ENCODE peak calls at places on chromosomes 7 and 10, in four cellular contexts. U is ovary, X is lower lobe of right lung, P is GM23338. I is an unnamed sample.

GRCh38 chr7:21844742-21845141 is 101.0 kb downstream of the CDCA7L start:
- DNase-seq in U (no peak), X (no peak), P (no peak), I (no peak)

GRCh38 chr7:155222578-155222977 is 75.1 kb upstream of the INSIG1 start:
- DNase-seq in U (no peak), X (no peak), P (no peak), I (no peak)

GRCh38 chr7:101156277-101156676 is 2.0 kb downstream of the AP1S1 start:
- DNase-seq in U (no peak), X (no peak), P (peak), I (no peak)

GRCh38 chr7:5423844-5424688 is 432 bp upstream of the TNRC18 start:
- DNase-seq in U (peak), X (peak), P (peak), I (peak)

GRCh38 chr7:17095951-17096350 is 202.5 kb upstream of the AHR start:
- DNase-seq in U (no peak), X (no peak), P (no peak), I (no peak)

GRCh38 chr10:116044722-116045374 is 228.2 kb downstream of the GFRA1 start:
- DNase-seq in U (no peak), X (no peak), P (no peak), I (no peak)

GRCh38 chr10:95818663-95819062 is 62.7 kb downstream of the ENTPD1 start:
- DNase-seq in U (no peak), X (no peak), P (no peak), I (no peak)

GRCh38 chr7:84589012-84589411 is 394.4 kb upstream of the SEMA3A start:
- DNase-seq in U (no peak), X (peak), P (no peak), I (no peak)

GRCh38 chr10:43963379-43963778 is 314.7 kb upstream of the ZNF32 start:
- DNase-seq in U (no peak), X (no peak), P (no peak), I (no peak)

GRCh38 chr10:130621231-130621775 is 485.1 kb downstream of the GLRX3 start:
- DNase-seq in U (no peak), X (no peak), P (no peak), I (no peak)

GRCh38 chr7:18708204-18708603 is 212.7 kb downstream of the HDAC9 start:
- DNase-seq in U (no peak), X (no peak), P (no peak), I (no peak)

GRCh38 chr7:5635461-5636445 is 145.7 kb downstream of the RNF216 start:
- DNase-seq in U (no peak), X (no peak), P (no peak), I (no peak)

GRCh38 chr10:75358121-75358520 is 43.4 kb downstream of the ZNF503 start:
- DNase-seq in U (no peak), X (no peak), P (no peak), I (no peak)

GRCh38 chr7:100793806-100794660 is 33.3 kb downstream of the EPHB4 start:
- DNase-seq in U (no peak), X (no peak), P (no peak), I (no peak)

GRCh38 chr10:126867567-126868365 is 37.5 kb upstream of the DOCK1 start:
- DNase-seq in U (no peak), X (no peak), P (no peak), I (no peak)

GRCh38 chr7:15686209-15686956 is at the start of gene MEOX2:
- DNase-seq in U (peak), X (peak), P (peak), I (no peak)

GRCh38 chr10:96700477-96701099 is 19.7 kb downstream of the PIK3AP1 start:
- DNase-seq in U (no peak), X (peak), P (no peak), I (no peak)

GRCh38 chr7:44636041-44636580 is 29.7 kb downstream of the OGDH start:
- DNase-seq in U (no peak), X (no peak), P (no peak), I (no peak)

GRCh38 chr7:47314728-47315601 is 266.9 kb downstream of the TNS3 start:
- DNase-seq in U (no peak), X (no peak), P (no peak), I (no peak)

GRCh38 chr7:23117841-23118240 is 12.3 kb downstream of the KLHL7 start:
- DNase-seq in U (no peak), X (no peak), P (no peak), I (no peak)

GRCh38 chr7:20440472-20441105 is 109.9 kb downstream of the ITGB8 start:
- DNase-seq in U (no peak), X (no peak), P (peak), I (peak)

GRCh38 chr10:128927821-128928220 is 539.2 kb upstream of the MGMT start:
- DNase-seq in U (no peak), X (no peak), P (no peak), I (no peak)

GRCh38 chr10:3126741-3127342 is 45.7 kb downstream of the PITRM1 start:
- DNase-seq in U (no peak), X (no peak), P (no peak), I (no peak)

GRCh38 chr7:83613232-83613631 is 35.7 kb downstream of the SEMA3E start:
- DNase-seq in U (no peak), X (no peak), P (no peak), I (no peak)

GRCh38 chr10:50310560-50311174 is 59.4 kb upstream of the ASAH2 start:
- DNase-seq in U (no peak), X (no peak), P (peak), I (peak)

GRCh38 chr7:44050121-44050914 is 5.8 kb downstream of the DBNL start:
- DNase-seq in U (no peak), X (no peak), P (no peak), I (no peak)

GRCh38 chr7:99693100-99693426 is 13.3 kb upstream of the CYP3A5 start:
- DNase-seq in U (no peak), X (no peak), P (no peak), I (no peak)

GRCh38 chr10:45063605-45064231 is 63.0 kb downstream of the ZNF22 start:
- DNase-seq in U (no peak), X (peak), P (no peak), I (no peak)

GRCh38 chr7:103499976-103500375 is 54.0 kb upstream of the SLC26A5 start:
- DNase-seq in U (no peak), X (no peak), P (no peak), I (no peak)

GRCh38 chr10:78063236-78063635 is 29.6 kb downstream of the RPS24 start:
- DNase-seq in U (no peak), X (no peak), P (no peak), I (no peak)

GRCh38 chr7:291302-292092 is 1.5 kb downstream of the FOXL3 start:
- DNase-seq in U (no peak), X (peak), P (no peak), I (no peak)

GRCh38 chr7:108660465-108660864 is 90.8 kb downstream of the DNAJB9 start:
- DNase-seq in U (no peak), X (no peak), P (peak), I (no peak)

GRCh38 chr7:95794917-95795515 is 22.7 kb downstream of the DYNC1I1 start:
- DNase-seq in U (no peak), X (no peak), P (peak), I (no peak)

GRCh38 chr10:72567884-72568283 is 58.0 kb downstream of the MICU1 start:
- DNase-seq in U (no peak), X (no peak), P (peak), I (no peak)
- TF ChIP-seq CTCF in U (no peak), X (peak), P (peak), I (peak)

DNA sequence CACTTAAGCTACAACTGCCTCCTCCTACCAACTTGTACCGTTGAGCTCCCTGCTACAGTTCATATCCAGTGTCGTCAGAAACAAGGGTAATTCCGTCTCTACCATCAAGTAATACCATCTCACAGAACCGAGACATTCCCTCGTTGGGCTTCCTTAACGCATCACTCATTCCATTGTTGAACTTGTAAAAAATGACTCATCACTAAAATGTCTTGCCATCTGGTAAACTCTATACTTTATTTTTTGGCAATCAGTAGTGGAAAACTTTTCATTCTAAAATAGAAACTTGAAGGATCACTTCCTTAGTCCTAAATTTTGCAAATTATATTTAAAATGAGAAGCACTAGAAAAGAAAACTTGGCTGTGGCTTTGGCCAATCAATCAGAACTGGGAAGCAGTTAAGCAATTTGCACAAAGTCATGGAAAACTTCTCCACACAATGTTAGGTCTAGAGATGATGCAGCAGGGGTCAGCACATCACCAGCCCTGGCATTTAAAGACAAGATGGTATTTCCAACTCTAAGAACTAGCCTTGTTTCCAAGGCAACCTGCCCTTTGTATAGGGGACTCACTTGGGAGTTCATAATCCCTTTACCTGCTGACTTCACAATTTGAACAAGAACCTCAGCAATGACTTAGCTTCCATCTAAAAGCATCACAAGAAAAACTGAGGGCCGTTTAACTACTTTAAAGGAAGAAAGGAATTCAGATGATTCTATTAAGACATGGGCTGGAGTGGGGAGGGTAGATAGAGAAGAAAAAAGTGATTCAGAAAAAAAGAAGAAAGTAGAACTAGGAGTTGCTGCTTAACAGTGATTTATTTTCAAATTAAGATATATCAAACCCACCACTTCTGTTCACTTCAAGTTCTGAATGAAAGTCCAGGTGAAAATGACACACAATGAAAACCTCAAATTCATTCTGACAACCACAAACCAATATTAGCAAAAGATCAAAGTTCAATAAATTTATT is 288.1 kb downstream of the PARD3 start:
- DNase-seq in U (no peak), X (no peak), P (peak), I (peak)
- H3K4me3 ChIP-seq in U (no peak), X (no peak), P (no peak), I (no peak)

GRCh38 chr7:25216837-25217236 is 11.4 kb downstream of the NPVF start:
- DNase-seq in U (no peak), X (no peak), P (peak), I (no peak)
- TF ChIP-seq CTCF in U (peak), X (peak), P (peak), I (peak)

DNA sequence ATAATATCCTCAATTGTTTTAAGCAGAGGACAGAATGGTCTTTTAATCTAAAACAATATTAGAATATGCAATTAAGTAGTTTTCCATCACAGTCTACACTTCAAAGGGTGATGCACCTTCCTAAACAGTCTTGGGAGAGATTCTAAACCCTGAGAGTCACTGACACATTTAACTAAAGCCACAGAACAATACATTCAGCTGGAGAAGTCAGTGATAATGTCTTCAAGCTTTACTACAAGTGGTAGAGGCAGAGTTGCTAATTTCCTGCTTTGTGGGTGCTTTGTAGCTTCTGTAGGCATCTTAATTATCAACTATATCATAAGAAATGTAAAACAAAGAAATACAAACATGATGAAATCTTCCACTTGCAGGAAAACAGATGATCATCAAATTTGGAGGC is 212.5 kb downstream of the FAM107B start:
- DNase-seq in U (no peak), X (no peak), P (no peak), I (no peak)
- H3K4me3 ChIP-seq in U (no peak), X (no peak), P (no peak), I (no peak)

I was measured in Caco-2.